ENCODE peak calls at places on chromosomes 6 and 20, in ten cellular contexts. W is occipital lobe; L is activated T-cell treated with anti-CD3 and anti-CD28 coated beads, Interleukin-2, amount 50 U/mL, for 4 hours; R is AG20443; N is nephron progenitor cell; K is T-cell; V is progenitor cell of endocrine pancreas; Z is NCI-H69; S is mucosa of gallbladder; Q is GM13976. Y is an unnamed sample.

GRCh38 chr20:49482621-49483017 is at the start of gene KCNB1:
- DNase-seq in Z (no peak), N (peak), Q (peak), S (peak), V (peak), K (peak), R (peak), L (peak), W (no peak), Y (peak)

GRCh38 chr6:149203509-149203908 is 114.0 kb upstream of the TAB2 start:
- DNase-seq in V (no peak), R (no peak), W (no peak), K (no peak), Q (no peak), N (no peak), S (no peak), Z (no peak), L (no peak), Y (no peak)

GRCh38 chr6:28158318-28158717 is 16.6 kb downstream of the ZKSCAN8 start:
- DNase-seq in L (no peak), N (no peak), W (no peak), V (no peak), Z (no peak), Q (no peak), S (no peak), K (no peak), R (no peak), Y (no peak)

GRCh38 chr20:50693001-50693400 is 1.7 kb upstream of the RIPOR3 start:
- DNase-seq in R (no peak), K (no peak), Z (no peak), S (no peak), V (no peak), N (no peak), Q (no peak), L (no peak), W (no peak), Y (no peak)

GRCh38 chr6:136987526-136987925 is 57.2 kb downstream of the IL20RA start:
- DNase-seq in L (no peak), W (no peak), Q (no peak), R (no peak), K (no peak), Z (peak), V (no peak), N (no peak), S (no peak), Y (no peak)

GRCh38 chr6:35776364-35777215 is at the start of gene CLPSL2:
- DNase-seq in N (peak), V (peak), R (peak), Q (peak), W (no peak), L (no peak), S (no peak), K (no peak), Z (peak), Y (no peak)

GRCh38 chr6:52285174-52286068 is 879 bp upstream of the MCM3 start:
- DNase-seq in R (no peak), Q (no peak), K (no peak), V (no peak), S (no peak), Z (peak), L (no peak), N (no peak), W (no peak), Y (no peak)

GRCh38 chr6:85372188-85372914 is 77.5 kb upstream of the NT5E start:
- DNase-seq in R (no peak), L (no peak), Q (peak), W (no peak), Z (no peak), K (no peak), V (no peak), S (no peak), N (no peak), Y (no peak)

GRCh38 chr6:157822221-157823000 is 635 bp upstream of the SNX9 start:
- DNase-seq in V (peak), K (no peak), S (no peak), L (peak), N (no peak), Q (no peak), R (no peak), W (peak), Z (no peak), Y (no peak)

GRCh38 chr6:20486641-20487040 is 47.6 kb upstream of the CDKAL1 start:
- DNase-seq in V (no peak), S (no peak), Q (no peak), N (no peak), L (no peak), Z (no peak), K (no peak), W (no peak), R (no peak), Y (no peak)

GRCh38 chr6:149210376-149210775 is 107.1 kb upstream of the TAB2 start:
- DNase-seq in V (no peak), R (peak), S (no peak), K (no peak), L (no peak), W (no peak), Z (no peak), N (no peak), Q (no peak), Y (no peak)

GRCh38 chr6:146423450-146423849 is 120.2 kb upstream of the RAB32 start:
- DNase-seq in K (no peak), V (no peak), L (no peak), W (no peak), R (no peak), Q (no peak), N (no peak), S (no peak), Z (no peak), Y (no peak)

GRCh38 chr20:12748359-12748994 is 260.3 kb upstream of the SPTLC3 start:
- DNase-seq in L (no peak), Q (no peak), W (no peak), Z (peak), R (no peak), V (no peak), N (no peak), S (no peak), K (no peak), Y (no peak)

GRCh38 chr20:2751868-2752630 is 48.4 kb downstream of the CPXM1 start:
- DNase-seq in Z (peak), V (no peak), L (peak), S (no peak), W (no peak), R (peak), K (peak), N (peak), Q (peak), Y (peak)

GRCh38 chr20:19094959-19095541 is 117.4 kb upstream of the SLC24A3 start:
- DNase-seq in V (no peak), L (no peak), S (peak), N (no peak), Q (no peak), K (no peak), R (no peak), Z (no peak), W (no peak), Y (no peak)

GRCh38 chr20:41050361-41051019 is 21.9 kb downstream of the TOP1 start:
- DNase-seq in V (no peak), Q (no peak), Z (no peak), N (no peak), R (peak), L (no peak), S (no peak), W (no peak), K (no peak), Y (no peak)

GRCh38 chr6:20811112-20811746 is 277.0 kb downstream of the CDKAL1 start:
- DNase-seq in K (no peak), R (peak), L (no peak), N (no peak), Q (no peak), S (no peak), Z (peak), W (no peak), V (no peak), Y (no peak)

GRCh38 chr6:169831450-169832246 is 80.2 kb downstream of the ERMARD start:
- DNase-seq in R (peak), K (peak), S (peak), N (peak), W (peak), L (peak), Q (peak), V (peak), Z (peak), Y (peak)

GRCh38 chr20:44019638-44020335 is 105.1 kb downstream of the TOX2 start:
- DNase-seq in V (no peak), Z (no peak), W (no peak), R (no peak), Q (no peak), K (peak), S (no peak), L (peak), N (no peak), Y (no peak)

GRCh38 chr6:3001773-3002293 is 2.1 kb downstream of the NQO2 start:
- DNase-seq in N (no peak), S (no peak), Z (peak), W (no peak), V (no peak), L (no peak), K (no peak), Q (peak), R (peak), Y (peak)

GRCh38 chr20:5191829-5192569 is 65.2 kb downstream of the CDS2 start:
- DNase-seq in V (no peak), Z (peak), R (peak), S (peak), K (peak), W (peak), Q (peak), L (peak), N (peak), Y (peak)

GRCh38 chr20:2086177-2086979 is 15.2 kb upstream of the STK35 start:
- DNase-seq in R (peak), Q (no peak), N (no peak), L (no peak), K (no peak), S (no peak), Z (no peak), W (no peak), V (no peak), Y (no peak)

GRCh38 chr20:56428881-56429280 is 16.8 kb downstream of the CASS4 start:
- DNase-seq in V (no peak), Z (no peak), W (no peak), R (no peak), Q (no peak), S (no peak), K (no peak), N (no peak), L (no peak), Y (no peak)

GRCh38 chr20:31811796-31812728 is 7.1 kb upstream of the MYLK2 start:
- DNase-seq in K (no peak), L (no peak), S (no peak), Q (no peak), N (no peak), Z (no peak), W (no peak), V (no peak), R (no peak), Y (no peak)

GRCh38 chr6:3484240-3484639 is 27.4 kb upstream of the SLC22A23 start:
- DNase-seq in W (no peak), L (no peak), N (no peak), Q (no peak), S (no peak), Z (no peak), V (no peak), K (no peak), R (peak), Y (no peak)

GRCh38 chr20:32823737-32824588 is 4.2 kb downstream of the MAPRE1 start:
- DNase-seq in R (no peak), Q (no peak), N (no peak), W (no peak), L (no peak), V (no peak), Z (no peak), K (no peak), S (no peak), Y (no peak)

GRCh38 chr6:47392251-47392650 is 82.5 kb upstream of the TNFRSF21 start:
- DNase-seq in W (no peak), K (no peak), L (no peak), N (no peak), Q (no peak), R (no peak), V (no peak), Z (no peak), S (no peak), Y (no peak)

GRCh38 chr20:61654726-61655125 is 402.7 kb downstream of the CDH4 start:
- DNase-seq in L (no peak), S (no peak), N (no peak), R (no peak), Q (no peak), K (no peak), V (no peak), W (no peak), Z (no peak), Y (no peak)

GRCh38 chr6:144415014-144415413 is 129.9 kb downstream of the UTRN start:
- DNase-seq in R (no peak), L (no peak), S (no peak), W (no peak), K (no peak), N (no peak), V (no peak), Q (no peak), Z (peak), Y (no peak)